ENCODE peak calls at places on chromosomes 1 and 21, in five cellular contexts. H is IMR-90, P is GM12878, D is K562, X is SK-N-SH. A is an unnamed sample.
A peak's percentile ranks its signal among the peaks of the same experiment; 100 is the strongest.

GRCh38 chr1:54973205-54973921 is 7.1 kb upstream of the TMEM61 start:
- DNase-seq in H (peak; percentile 21), P (no peak), D (no peak), X (peak; percentile 65), A (peak; percentile 24)

GRCh38 chr1:112906155-112906698 is 49.8 kb downstream of the SLC16A1 start:
- DNase-seq in H (no peak), P (no peak), D (no peak), X (no peak), A (no peak)

GRCh38 chr1:51738681-51739080 is 121.8 kb downstream of the OSBPL9 start:
- DNase-seq in H (no peak), P (no peak), D (no peak), X (no peak), A (no peak)

GRCh38 chr1:182166321-182166720 is 104.8 kb upstream of the ZNF648 start:
- DNase-seq in H (no peak), P (no peak), D (no peak), X (no peak), A (no peak)

GRCh38 chr1:238241607-238242006 is 350.9 kb upstream of the ZP4 start:
- DNase-seq in H (no peak), P (no peak), D (no peak), X (no peak), A (no peak)

GRCh38 chr1:19074361-19074901 is 118.0 kb upstream of the IFFO2 start:
- DNase-seq in H (no peak), P (no peak), D (no peak), X (no peak), A (no peak)

GRCh38 chr1:55154616-55155015 is 60.5 kb downstream of the USP24 start:
- DNase-seq in H (no peak), P (no peak), D (no peak), X (no peak), A (no peak)

GRCh38 chr1:19463204-19463803 is 22.0 kb downstream of the CAPZB start:
- DNase-seq in H (no peak), P (peak; percentile 77), D (no peak), X (no peak), A (no peak)

GRCh38 chr1:42957229-42957879 is 1.3 kb downstream of the SLC2A1 start:
- DNase-seq in H (no peak), P (no peak), D (no peak), X (no peak), A (no peak)

GRCh38 chr1:75953461-75953860 is 21.3 kb upstream of the ASB17 start:
- DNase-seq in H (no peak), P (no peak), D (no peak), X (no peak), A (no peak)

GRCh38 chr1:54931275-54931805 is 44.3 kb upstream of the DHCR24 start:
- DNase-seq in H (no peak), P (no peak), D (no peak), X (no peak), A (no peak)

GRCh38 chr1:168437821-168438220 is 106.0 kb downstream of the XCL2 start:
- DNase-seq in H (no peak), P (no peak), D (no peak), X (no peak), A (no peak)

GRCh38 chr1:12153181-12153785 is 13.5 kb upstream of the TNFRSF1B start:
- DNase-seq in H (peak; percentile 88), P (peak; percentile 78), D (no peak), X (no peak), A (no peak)

GRCh38 chr1:80629304-80629837 is 1171.4 kb upstream of the ADGRL2 start:
- DNase-seq in H (no peak), P (no peak), D (no peak), X (no peak), A (no peak)

GRCh38 chr1:15323989-15324866 is 77.2 kb downstream of the FHAD1 start:
- DNase-seq in H (no peak), P (no peak), D (no peak), X (no peak), A (no peak)

GRCh38 chr21:17429936-17430335 is 82.9 kb upstream of the CXADR start:
- DNase-seq in H (no peak), P (no peak), D (no peak), X (no peak), A (no peak)

GRCh38 chr21:37041706-37042271 is 31.1 kb downstream of the PIGP start:
- DNase-seq in H (no peak), P (no peak), D (no peak), X (no peak), A (no peak)

GRCh38 chr1:151825204-151825603 is 6.4 kb downstream of the RORC start:
- DNase-seq in H (no peak), P (no peak), D (no peak), X (no peak), A (no peak)

GRCh38 chr1:25806418-25806817 is 6.4 kb downstream of the SELENON start:
- DNase-seq in H (peak; percentile 71), P (no peak), D (no peak), X (peak; percentile 49), A (no peak)

GRCh38 chr1:70361727-70362413 is 7.3 kb upstream of the ANKRD13C start:
- DNase-seq in H (peak; percentile 73), P (no peak), D (no peak), X (no peak), A (peak; percentile 3)

GRCh38 chr1:170665625-170666024 is 1.7 kb downstream of the PRRX1 start:
- DNase-seq in H (no peak), P (no peak), D (no peak), X (no peak), A (no peak)

GRCh38 chr21:45917241-45917640 is 64.3 kb upstream of the COL6A1 start:
- DNase-seq in H (no peak), P (no peak), D (no peak), X (no peak), A (no peak)

GRCh38 chr21:25881524-25882376 is 147.0 kb downstream of the GABPA start:
- DNase-seq in H (peak; percentile 61), P (peak; percentile 9), D (peak; percentile 75), X (peak; percentile 64), A (peak; percentile 59)

GRCh38 chr1:165352109-165352441 is 4.4 kb downstream of the LMX1A start:
- DNase-seq in H (no peak), P (no peak), D (no peak), X (no peak), A (no peak)

GRCh38 chr1:114269539-114269938 is 115.9 kb upstream of the SYT6 start:
- DNase-seq in H (no peak), P (no peak), D (no peak), X (no peak), A (no peak)

GRCh38 chr21:25370311-25370744 is 237.0 kb downstream of the MRPL39 start:
- DNase-seq in H (peak; percentile 99), P (no peak), D (no peak), X (no peak), A (no peak)

GRCh38 chr1:154968731-154969130 is 1.8 kb downstream of the SHC1 start:
- DNase-seq in H (no peak), P (no peak), D (no peak), X (peak; percentile 69), A (no peak)

GRCh38 chr1:62276791-62277190 is 42.4 kb downstream of the KANK4 start:
- DNase-seq in H (no peak), P (no peak), D (no peak), X (no peak), A (no peak)

GRCh38 chr1:153932593-153933131 is 9.9 kb upstream of the GATAD2B start:
- DNase-seq in H (no peak), P (no peak), D (no peak), X (peak; percentile 8), A (no peak)

GRCh38 chr1:11563560-11564069 is 84.7 kb downstream of the DISP3 start:
- DNase-seq in H (no peak), P (no peak), D (no peak), X (peak; percentile 89), A (no peak)

GRCh38 chr1:228151170-228151513 is 1.4 kb downstream of the GJC2 start:
- DNase-seq in H (no peak), P (no peak), D (no peak), X (no peak), A (no peak)

GRCh38 chr1:228149341-228150020 is at the start of gene GJC2:
- DNase-seq in H (peak; percentile 18), P (no peak), D (peak; percentile 81), X (peak; percentile 74), A (no peak)

GRCh38 chr1:228150458-228151169 is 884 bp downstream of the GJC2 start:
- DNase-seq in H (peak; percentile 86), P (no peak), D (peak; percentile 50), X (peak; percentile 44), A (no peak)

GRCh38 chr1:228148971-228149340 is 774 bp upstream of the GJC2 start:
- DNase-seq in H (no peak), P (no peak), D (no peak), X (no peak), A (no peak)

GRCh38 chr1:228150021-228150457 is 309 bp downstream of the GJC2 start:
- DNase-seq in H (no peak), P (no peak), D (peak; percentile 37), X (peak; percentile 47), A (no peak)
- TF ChIP-seq RCOR1 in H (no peak), P (no peak), D (no peak), X (no peak), A (no peak)

GRCh38 chr1:1204425-1204920 is 1.9 kb downstream of the TNFRSF18 start:
- DNase-seq in H (no peak), P (no peak), D (no peak), X (peak; percentile 24), A (no peak)
- TF ChIP-seq RCOR1 in H (no peak), P (no peak), D (no peak), X (no peak), A (no peak)

DNA sequence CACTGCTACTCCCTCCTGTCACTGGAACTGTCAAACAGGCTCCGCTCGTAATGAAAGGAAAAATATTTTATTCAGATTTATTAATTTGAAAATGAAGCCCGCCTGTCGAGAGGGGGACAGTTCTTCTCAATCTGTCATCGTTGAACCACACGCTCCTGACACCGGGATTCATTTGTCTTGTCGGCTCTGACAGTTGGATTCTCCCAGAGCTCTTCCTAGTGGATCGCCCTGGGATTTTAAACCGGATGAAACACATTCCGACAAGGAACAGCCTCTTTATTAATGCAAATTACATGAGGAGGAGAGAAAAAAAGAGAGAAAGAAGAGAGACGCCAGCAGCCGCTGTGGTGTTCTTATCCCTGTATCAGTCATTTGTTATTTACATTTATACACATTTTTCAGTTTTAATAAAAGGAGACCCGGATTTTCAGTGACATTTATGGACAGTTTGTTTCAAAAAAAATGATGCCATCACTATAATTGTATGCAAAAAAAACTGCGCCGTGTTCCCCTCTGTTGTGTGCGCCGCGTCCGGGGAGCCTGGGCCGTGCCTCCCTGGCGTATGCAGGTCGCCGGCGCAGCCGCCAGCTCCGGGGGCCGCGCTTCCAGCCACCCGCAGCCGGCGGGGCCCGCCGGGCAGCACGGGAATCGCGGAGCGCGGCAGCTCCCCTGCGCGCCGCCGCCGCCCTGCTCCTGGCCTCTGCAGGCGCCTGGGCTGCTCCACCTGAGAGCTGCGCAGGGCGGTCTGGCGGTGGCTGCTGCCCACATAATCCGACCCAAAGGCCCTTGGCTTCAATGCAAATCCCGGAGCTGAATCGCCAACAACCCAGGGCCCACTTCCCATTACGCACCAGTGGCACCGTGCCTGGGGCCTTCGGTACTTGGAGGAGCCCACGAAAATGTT is 238.0 kb upstream of the PBX1 start:
- DNase-seq in H (no peak), P (no peak), D (no peak), X (peak; percentile 58), A (no peak)
- TF ChIP-seq RCOR1 in H (no peak), P (no peak), D (no peak), X (no peak), A (no peak)

DNA sequence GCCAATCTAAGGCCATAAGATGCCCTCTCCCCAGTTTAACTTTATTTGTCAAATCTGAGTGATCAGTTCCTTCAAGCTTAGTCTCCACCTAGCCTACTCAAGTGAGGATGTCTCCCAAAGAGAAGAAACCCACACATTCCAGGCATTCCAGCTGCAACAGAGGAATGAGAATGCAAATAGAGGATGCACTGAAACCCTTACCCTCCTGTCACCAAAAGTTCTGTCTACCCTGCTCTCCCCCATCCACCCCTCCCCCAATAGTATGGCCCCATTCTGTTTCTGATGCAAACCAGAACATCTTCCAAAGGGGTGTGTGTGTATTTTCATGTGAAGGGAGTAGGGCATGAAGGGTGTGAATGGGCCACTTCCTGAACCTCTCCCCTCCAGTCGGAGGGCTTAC is 3.0 kb downstream of the DUSP23 start:
- DNase-seq in H (no peak), P (no peak), D (no peak), X (no peak), A (no peak)
- TF ChIP-seq RCOR1 in H (no peak), P (no peak), D (no peak), X (no peak), A (no peak)